ENCODE peak calls at places on chromosomes 12 and 14, in four cellular contexts. H is fibroblast of mammary gland, V is GM23338, P is tibial artery. E is an unnamed sample.

GRCh38 chr14:104545151-104545931 is 34.2 kb upstream of the C14orf180 start:
- DNase-seq in P (no peak), H (no peak), V (no peak), E (no peak)

GRCh38 chr12:104742551-104742961 is 215.5 kb downstream of the SLC41A2 start:
- DNase-seq in P (peak; percentile 50), V (no peak), H (no peak), E (no peak)

GRCh38 chr14:87255046-87255445 is 737.9 kb downstream of the GALC start:
- DNase-seq in V (no peak), P (no peak), H (no peak), E (no peak)

GRCh38 chr14:40909906-40910305 is 696.8 kb upstream of the LRFN5 start:
- DNase-seq in P (no peak), V (peak; percentile 26), H (no peak), E (no peak)

GRCh38 chr14:99936056-99936455 is 129.2 kb upstream of the EVL start:
- DNase-seq in H (no peak), V (no peak), P (no peak), E (no peak)

GRCh38 chr12:24760162-24760561 is 188.7 kb downstream of the BCAT1 start:
- DNase-seq in P (no peak), H (no peak), V (peak; percentile 11), E (no peak)

GRCh38 chr12:12925383-12925782 is 26.6 kb downstream of the GPRC5D start:
- DNase-seq in H (peak; percentile 65), V (no peak), P (no peak), E (no peak)

GRCh38 chr12:113781415-113782198 is 184.5 kb downstream of the RBM19 start:
- DNase-seq in H (peak; percentile 77), V (peak; percentile 46), P (no peak), E (no peak)

GRCh38 chr12:19220861-19221466 is 91.4 kb downstream of the PLEKHA5 start:
- DNase-seq in H (peak; percentile 92), P (no peak), V (no peak), E (no peak)

GRCh38 chr14:36771256-36771655 is 109.6 kb downstream of the PAX9 start:
- DNase-seq in P (no peak), H (no peak), V (no peak), E (no peak)

GRCh38 chr12:53524476-53524875 is 17.2 kb upstream of the NPFF start:
- DNase-seq in H (no peak), P (no peak), V (no peak), E (no peak)
- TF ChIP-seq CTCF in H (no peak), P (no peak), V (no peak), E (no peak)

DNA sequence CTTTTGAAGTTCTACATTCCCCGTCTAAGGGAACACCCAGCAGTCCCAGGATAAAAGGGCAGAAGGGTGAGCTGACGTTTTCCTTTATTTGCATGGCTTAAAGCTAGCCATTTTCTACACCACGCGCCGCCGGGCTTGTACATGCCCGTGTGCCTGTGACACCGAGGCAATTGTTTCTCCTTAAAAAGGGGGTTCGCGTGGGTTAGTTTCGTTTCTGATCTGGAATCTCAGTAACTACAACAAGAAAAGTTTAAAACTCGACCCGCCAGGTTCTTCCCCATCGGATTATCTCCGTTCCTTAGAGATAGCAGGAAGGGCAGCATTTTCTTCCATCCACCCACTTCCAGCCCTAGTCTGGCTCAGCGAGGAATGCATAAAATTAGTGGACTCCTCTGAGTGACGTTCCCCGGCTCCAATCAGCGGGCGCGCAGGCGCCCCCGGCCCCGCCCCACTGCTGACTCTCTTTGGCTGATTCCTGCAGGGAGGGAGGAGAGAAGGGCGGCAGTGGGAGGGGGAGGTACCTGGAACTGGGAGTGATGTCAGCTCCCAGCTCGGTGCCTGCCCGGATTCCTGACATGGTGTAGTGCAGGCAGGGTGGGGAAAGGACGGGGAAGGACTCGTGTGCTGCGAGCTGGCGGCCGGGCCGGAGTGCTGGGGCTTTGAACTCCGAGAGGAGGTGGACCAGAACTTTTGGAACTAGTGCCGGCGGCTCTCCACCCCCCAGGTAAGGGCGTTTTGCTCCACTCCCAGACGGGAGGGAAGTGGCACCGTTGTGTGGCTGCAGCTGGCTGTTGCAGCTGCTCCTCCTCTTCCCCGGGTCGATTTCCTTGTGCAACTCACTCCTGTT is at the start of gene PPFIBP1:
- DNase-seq in V (peak; percentile 98), H (peak; percentile 97), P (peak; percentile 99), E (peak; percentile 100)
- TF ChIP-seq CTCF in V (no peak), H (peak; percentile 35), P (peak; percentile 31), E (peak; percentile 39)

DNA sequence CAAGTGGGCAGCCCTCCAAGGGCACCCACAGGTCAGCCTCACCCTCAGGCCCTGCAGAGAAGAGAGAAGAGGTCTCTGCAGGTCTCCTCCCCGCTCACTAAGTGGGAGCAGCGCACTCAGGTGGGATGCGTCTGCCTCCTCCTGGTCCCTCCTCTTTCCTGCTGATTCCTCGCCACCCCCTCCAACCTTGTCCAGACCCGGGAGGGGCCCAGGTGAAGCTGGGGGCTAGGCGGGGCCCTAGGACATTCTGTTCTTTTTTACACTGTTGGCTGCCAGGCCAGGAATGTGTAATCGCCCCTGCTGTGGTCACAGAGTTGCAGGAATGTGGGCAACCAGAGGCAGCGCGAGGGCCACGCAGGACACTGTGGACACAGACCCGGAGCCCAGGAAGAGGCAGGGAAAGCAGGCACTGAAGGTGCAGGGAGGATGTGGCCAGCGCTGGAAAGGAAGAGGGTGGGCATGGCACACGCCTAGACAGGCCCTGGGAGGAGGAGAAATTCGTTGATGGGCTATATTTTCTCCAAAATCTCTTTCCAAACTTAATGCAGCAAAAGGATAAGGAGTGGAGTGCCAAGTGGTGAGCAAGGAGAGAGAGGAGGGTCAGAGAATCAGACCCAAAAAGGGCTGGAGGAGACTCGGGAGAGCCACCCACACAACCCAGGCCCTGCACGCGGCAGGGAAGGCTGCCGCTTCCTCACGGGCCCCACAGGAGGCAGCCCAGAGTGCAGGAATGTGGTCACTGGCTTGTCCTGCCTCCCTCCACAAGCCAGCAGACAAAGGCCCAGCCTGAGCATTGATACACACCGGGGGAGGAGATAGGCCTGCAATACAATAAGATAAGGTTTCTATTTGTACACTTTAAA is 947 bp upstream of the SCNN1A start:
- DNase-seq in V (peak; percentile 88), H (peak; percentile 79), P (peak; percentile 70), E (no peak)
- TF ChIP-seq CTCF in V (peak; percentile 54), H (peak; percentile 45), P (peak; percentile 46), E (peak; percentile 63)

DNA sequence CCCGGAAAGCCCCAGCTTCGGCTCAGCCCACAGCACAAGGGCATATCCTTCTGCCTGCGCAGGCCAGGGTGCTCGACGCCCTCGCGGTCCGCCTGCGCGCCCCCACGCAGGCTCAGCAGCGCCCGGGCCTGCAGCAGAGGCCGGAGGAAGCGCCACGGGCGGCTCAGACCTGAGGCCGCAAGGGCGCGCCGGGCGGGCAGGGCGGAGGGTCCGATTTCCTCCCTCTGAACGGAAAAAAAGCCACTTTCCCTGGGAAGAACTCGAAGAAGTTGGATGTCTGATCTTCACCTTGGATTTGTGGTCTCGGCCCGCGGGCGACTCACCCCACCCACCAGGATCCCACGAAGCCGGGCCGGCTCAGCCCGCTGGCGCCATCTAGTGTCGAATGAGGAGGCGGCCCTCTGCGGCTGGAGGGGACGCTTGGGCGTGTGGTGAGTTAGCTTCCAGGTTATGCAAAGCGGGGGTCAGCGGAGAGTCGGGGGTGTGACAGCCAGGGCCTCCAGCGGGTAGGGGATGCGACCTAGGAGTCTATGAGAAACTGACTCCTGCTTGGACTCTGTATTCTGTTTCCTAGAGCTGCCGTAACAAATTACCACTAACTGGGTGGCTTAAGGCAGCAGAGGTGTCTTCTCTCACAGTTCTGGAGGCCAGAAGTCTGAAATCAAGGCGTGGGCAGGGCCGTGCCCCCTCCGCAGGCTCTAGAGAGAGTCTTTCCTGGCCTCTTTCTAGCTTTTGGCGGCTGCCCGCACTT is 40.0 kb upstream of the SRSF5 start:
- DNase-seq in P (peak; percentile 75), V (peak; percentile 87), H (peak; percentile 60), E (peak; percentile 79)
- TF ChIP-seq CTCF in P (peak; percentile 98), V (peak; percentile 98), H (peak; percentile 91), E (peak; percentile 99)

DNA sequence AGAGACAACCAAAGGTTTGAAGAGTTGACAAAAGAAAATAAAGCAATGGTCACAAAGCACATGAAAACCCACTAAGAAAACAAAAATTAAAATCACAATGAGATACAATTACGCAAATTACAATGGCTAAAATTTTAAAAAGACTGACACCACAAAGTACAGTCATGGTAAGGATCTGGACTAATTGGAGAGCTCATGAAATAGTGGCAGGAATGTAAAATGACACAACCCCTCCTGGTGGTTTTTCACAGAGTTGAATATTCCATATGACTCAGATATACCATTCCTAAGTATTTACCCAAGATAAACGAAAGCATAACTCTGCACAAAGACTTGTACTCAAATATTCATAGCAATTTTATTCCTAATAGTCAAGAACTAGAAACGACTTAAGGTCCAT is 65.9 kb downstream of the NOVA1 start:
- DNase-seq in P (no peak), V (peak; percentile 7), H (peak; percentile 81), E (no peak)
- TF ChIP-seq CTCF in P (no peak), V (no peak), H (peak; percentile 66), E (no peak)

GRCh38 chr12:106682594-106683234 is 91.8 kb upstream of the RIC8B start:
- DNase-seq in V (peak; percentile 8), H (peak; percentile 44), P (no peak), E (no peak)
- TF ChIP-seq CTCF in V (no peak), H (peak; percentile 33), P (no peak), E (peak; percentile 25)

GRCh38 chr12:132163911-132164288 is 19.6 kb downstream of the NOC4L start:
- DNase-seq in P (no peak), H (no peak), V (no peak), E (no peak)
- TF ChIP-seq CTCF in P (no peak), H (peak; percentile 18), V (peak; percentile 16), E (peak; percentile 48)

DNA sequence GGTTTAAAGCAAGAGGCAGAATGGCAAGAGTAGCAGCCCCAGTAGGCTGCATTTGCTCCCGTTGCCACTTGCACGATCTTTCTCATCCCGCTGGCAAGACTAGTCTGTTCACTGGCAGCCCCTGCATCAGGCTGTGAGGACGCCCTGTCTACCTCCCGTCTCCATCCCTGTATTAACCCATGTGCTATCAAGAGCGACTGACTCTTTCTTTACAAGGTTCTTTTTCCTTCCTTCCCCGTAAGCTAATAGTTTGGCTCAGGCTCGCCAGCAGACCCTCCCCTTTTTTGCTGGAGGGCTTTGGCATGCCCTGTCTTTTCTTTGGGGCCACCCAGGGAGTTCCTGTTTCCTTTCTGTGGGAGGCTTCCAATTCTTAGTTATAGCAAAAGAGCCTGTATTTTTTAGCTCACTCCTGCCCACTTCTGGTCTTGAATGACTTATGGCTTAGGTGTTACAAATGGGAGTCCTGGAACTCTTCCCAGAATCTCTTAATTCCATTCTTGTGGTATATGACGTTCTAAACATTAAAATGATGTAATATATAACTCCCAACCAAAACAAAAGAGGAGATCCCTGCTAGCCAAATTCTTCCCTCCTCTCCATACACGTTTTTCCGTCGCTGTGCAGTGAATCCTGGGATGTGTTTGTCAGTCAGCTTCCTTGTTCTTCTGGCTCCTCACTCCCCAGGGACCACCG is 149.0 kb downstream of the PRKCH start:
- DNase-seq in V (peak; percentile 77), P (peak; percentile 30), H (peak; percentile 99), E (no peak)
- TF ChIP-seq CTCF in V (peak; percentile 40), P (no peak), H (peak; percentile 37), E (no peak)